ENCODE peak calls at places on chromosome 22, in four cellular contexts. L is GM12878, P is WTC11, Q is HepG2. T is an unnamed sample.

GRCh38 chr22:30305519-30305905 is 16.2 kb upstream of the CASTOR1 start:
- DNase-seq in P (no peak), L (peak; percentile 59), Q (no peak), T (no peak)

GRCh38 chr22:31241936-31242335 is 29.8 kb downstream of the LIMK2 start:
- DNase-seq in P (no peak), L (no peak), Q (no peak), T (no peak)

GRCh38 chr22:46108564-46109473 is 41.5 kb upstream of the PPARA start:
- DNase-seq in L (no peak), P (no peak), Q (peak; percentile 42), T (peak; percentile 67)

GRCh38 chr22:30892286-30892685 is 76.3 kb downstream of the MORC2 start:
- DNase-seq in L (no peak), Q (no peak), P (no peak), T (no peak)

GRCh38 chr22:50548913-50549790 is 3.5 kb downstream of the KLHDC7B start:
- DNase-seq in L (no peak), Q (no peak), P (no peak), T (no peak)

GRCh38 chr22:21672107-21672629 is 6.4 kb downstream of the PPIL2 start:
- DNase-seq in Q (no peak), P (no peak), L (no peak), T (no peak)

GRCh38 chr22:26985217-26985616 is 327.8 kb downstream of the MIAT start:
- DNase-seq in L (no peak), P (no peak), Q (no peak), T (no peak)

GRCh38 chr22:44217346-44217745 is 36.6 kb downstream of the PARVG start:
- DNase-seq in L (no peak), Q (no peak), P (no peak), T (no peak)

GRCh38 chr22:49992921-49993648 is 19.5 kb downstream of the IL17REL start:
- DNase-seq in P (peak; percentile 72), Q (peak; percentile 49), L (no peak), T (peak; percentile 65)

GRCh38 chr22:28314959-28315358 is 364.7 kb downstream of the TTC28 start:
- DNase-seq in L (no peak), P (no peak), Q (no peak), T (no peak)

GRCh38 chr22:44351685-44352377 is 39.1 kb upstream of the SHISAL1 start:
- DNase-seq in P (no peak), L (no peak), Q (no peak), T (no peak)

GRCh38 chr22:21659864-21660525 is 5.8 kb upstream of the PPIL2 start:
- DNase-seq in P (no peak), L (no peak), Q (no peak), T (no peak)

GRCh38 chr22:24894998-24895397 is 51.5 kb downstream of the LHFPL7 start:
- DNase-seq in P (peak; percentile 25), Q (peak; percentile 61), L (no peak), T (no peak)

GRCh38 chr22:50671641-50672040 is 982 bp upstream of the SHANK3 start:
- DNase-seq in Q (no peak), L (no peak), P (no peak), T (no peak)

GRCh38 chr22:21451545-21452520 is 15.4 kb upstream of the TMEM191C start:
- DNase-seq in L (no peak), P (no peak), Q (no peak), T (no peak)

GRCh38 chr22:48224332-48224731 is 1461.9 kb downstream of the TBC1D22A start:
- DNase-seq in L (no peak), Q (no peak), P (no peak), T (no peak)
- TF ChIP-seq TCF7 in L (no peak), Q (no peak), P (no peak), T (no peak)

GRCh38 chr22:42620084-42620483 is 5.4 kb upstream of the POLDIP3 start:
- DNase-seq in Q (no peak), L (no peak), P (no peak), T (no peak)

GRCh38 chr22:42622061-42622710 is 7.5 kb upstream of the POLDIP3 start:
- DNase-seq in Q (no peak), L (no peak), P (no peak), T (no peak)

GRCh38 chr22:42619261-42620063 is 4.8 kb upstream of the POLDIP3 start:
- DNase-seq in P (no peak), L (no peak), Q (no peak), T (no peak)

GRCh38 chr22:42623301-42623751 is 8.6 kb upstream of the POLDIP3 start:
- DNase-seq in L (no peak), P (no peak), Q (no peak), T (no peak)

DNA sequence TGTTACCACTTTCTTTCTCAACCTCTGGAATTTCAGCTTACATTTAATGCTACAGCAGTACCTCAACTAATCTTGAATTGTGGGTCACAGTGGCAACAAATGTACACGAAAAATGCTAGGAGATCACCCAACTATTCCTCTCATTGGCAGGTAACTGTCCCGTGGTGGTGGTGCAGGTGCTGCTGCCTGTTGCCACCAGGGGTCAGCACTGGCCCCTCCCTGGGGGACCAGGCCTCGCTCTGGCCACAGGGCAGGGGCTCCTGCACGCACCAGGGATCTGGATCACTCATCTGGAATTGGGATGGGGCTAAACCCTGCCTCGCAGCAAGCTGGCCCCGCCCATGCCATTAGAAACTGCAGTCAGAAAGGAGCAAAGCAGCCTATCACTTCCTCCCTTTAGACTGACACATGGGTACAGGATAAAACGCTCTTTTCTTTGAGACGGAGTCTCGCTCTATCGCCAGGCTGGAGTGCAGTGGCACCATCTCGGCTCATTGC is 6.9 kb upstream of the POLDIP3 start:
- DNase-seq in P (peak; percentile 91), Q (peak; percentile 47), L (no peak), T (peak; percentile 80)
- TF ChIP-seq TCF7 in P (no peak), Q (no peak), L (no peak), T (no peak)

DNA sequence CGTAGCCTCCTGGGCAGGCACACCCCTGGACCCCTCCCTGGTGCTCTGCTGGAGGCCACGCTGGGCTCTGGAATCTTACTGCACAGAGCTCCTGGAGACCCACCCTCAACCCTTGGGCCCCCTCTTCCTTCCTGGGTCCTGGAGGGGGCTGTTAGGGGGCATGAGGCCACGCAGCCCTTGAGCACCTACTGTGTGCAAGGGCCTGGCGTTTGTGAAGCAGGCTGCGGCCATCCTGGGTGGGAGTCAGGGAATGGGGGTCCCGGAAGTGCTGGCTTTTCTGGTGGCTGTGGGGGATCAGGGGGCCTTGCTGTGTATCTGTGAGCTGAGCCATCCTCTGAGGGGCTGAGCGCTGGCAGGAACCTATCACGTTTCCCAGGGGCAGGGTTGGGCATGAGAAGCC is 40.9 kb upstream of the CCDC188 start:
- DNase-seq in P (no peak), L (no peak), Q (no peak), T (no peak)
- TF ChIP-seq TCF7 in P (no peak), L (no peak), Q (no peak), T (no peak)

GRCh38 chr22:22878211-22878570 is 9.4 kb upstream of the IGLL5 start:
- DNase-seq in L (no peak), Q (no peak), P (no peak), T (no peak)

GRCh38 chr22:22879675-22880029 is 8.0 kb upstream of the IGLL5 start:
- DNase-seq in P (no peak), L (no peak), Q (no peak), T (no peak)

GRCh38 chr22:22878801-22879674 is 8.6 kb upstream of the IGLL5 start:
- DNase-seq in P (no peak), L (no peak), Q (no peak), T (peak; percentile 55)

GRCh38 chr22:22880645-22881044 is 7.0 kb upstream of the IGLL5 start:
- DNase-seq in P (no peak), Q (no peak), L (no peak), T (peak; percentile 56)

DNA sequence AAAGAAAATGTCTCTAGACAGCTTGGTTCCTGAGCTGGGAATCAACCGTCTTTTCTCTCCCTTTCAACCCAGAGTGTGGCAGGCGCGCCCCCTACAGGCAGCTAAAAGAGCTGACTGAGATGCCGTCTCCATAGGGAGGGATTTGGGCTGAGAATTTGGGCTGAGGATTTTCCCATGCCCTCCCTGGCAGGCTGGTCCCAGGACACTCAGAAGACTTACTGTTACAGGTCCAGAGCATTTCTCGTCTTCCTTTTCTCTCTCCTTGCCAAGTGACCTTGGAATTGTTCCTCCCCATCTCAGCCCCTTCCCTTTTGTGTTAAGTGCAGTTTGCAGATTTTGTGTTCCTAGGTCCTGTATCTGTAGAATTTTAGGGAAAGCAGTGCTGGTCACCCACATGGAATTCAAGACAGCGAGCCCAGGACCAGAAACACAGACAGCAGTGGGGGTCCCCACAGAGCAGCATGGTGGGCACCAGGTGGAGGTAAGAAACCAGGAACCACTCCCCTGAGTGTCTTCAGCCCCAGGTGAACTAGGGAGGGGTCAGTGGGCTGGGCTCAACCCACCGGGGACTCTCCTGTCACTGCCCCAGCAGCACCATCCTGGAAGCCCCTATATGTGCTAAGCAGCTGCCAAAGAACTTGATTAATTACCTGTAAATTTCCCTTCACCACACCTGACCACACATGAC is 9.9 kb upstream of the IGLL5 start:
- DNase-seq in P (peak; percentile 85), Q (peak; percentile 46), L (no peak), T (peak; percentile 99)
- TF ChIP-seq TCF7 in P (no peak), Q (no peak), L (no peak), T (peak; percentile 17)

DNA sequence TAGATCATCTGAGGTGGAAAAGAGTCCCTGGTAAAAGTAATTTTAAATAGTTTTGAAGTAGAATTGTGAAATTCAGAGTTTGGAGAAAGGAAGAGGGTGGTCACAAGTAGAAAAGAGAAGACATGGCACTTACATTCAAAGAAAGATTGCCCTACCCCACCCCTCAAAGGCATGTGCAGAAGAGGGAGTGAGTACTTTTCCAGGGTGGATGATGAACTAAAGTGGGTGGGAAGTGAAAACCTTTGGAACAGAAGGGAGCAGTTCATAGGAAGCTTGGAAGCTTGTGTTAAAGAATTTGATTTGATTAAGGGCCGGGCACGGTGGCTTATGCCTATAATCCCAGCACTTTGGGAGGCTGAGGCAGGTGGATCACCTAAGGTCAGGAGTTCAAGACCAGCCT is 23.6 kb downstream of the SREBF2 start:
- DNase-seq in Q (no peak), L (no peak), P (no peak), T (no peak)
- TF ChIP-seq TCF7 in Q (no peak), L (no peak), P (no peak), T (no peak)

DNA sequence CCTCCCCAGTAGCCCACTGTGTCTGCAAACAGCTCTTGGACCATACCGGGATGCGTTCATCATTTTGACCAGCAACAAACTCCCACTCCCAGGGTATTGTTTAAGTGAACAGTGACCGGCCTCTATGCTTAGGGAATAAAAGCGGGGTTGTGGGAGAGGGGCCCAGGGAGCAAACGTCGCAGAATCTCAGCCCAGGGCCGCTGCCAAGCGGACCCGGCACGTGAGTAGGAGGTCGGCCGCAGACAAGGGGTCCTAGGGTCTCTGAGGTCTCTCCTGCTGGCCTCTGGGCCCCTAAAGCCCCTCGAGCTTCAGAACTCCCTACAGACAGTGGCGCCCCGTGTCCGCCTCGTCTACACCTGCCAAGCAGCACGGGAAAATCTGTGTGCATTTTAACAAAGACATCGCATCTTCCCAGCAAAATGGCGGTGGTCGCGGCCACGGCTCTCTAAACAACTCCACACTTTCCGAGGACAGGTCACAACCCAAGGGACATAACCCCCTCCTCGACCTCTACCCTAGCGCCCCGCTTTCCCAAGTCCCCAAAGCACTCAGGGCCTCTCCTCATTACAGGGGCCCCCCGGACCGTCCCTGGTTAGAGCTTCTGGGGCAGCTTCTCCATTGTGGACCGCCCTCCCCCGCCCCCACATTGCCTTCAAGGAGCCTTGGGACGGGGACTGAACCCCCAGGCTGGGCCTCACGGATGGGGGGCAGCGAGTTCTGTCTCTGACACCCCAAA is 3.9 kb upstream of the GCAT start:
- DNase-seq in L (no peak), Q (no peak), P (no peak), T (no peak)
- TF ChIP-seq TCF7 in L (no peak), Q (no peak), P (no peak), T (no peak)

GRCh38 chr22:40153186-40153585 is 24.5 kb upstream of the TNRC6B start:
- DNase-seq in P (no peak), L (no peak), Q (no peak), T (no peak)
- TF ChIP-seq TCF7 in P (no peak), L (no peak), Q (no peak), T (no peak)